ENCODE peak calls at places on chromosomes 4 and X, in five cellular contexts. D, I, A, U and W are unnamed samples.

GRCh38 chrX:106168107-106168506 is at the start of gene PWWP3B:
- DNase-seq in D (peak; percentile 69), I (no peak), A (peak; percentile 2), U (no peak), W (no peak)

GRCh38 chr4:152385551-152385950 is 150.3 kb downstream of the FBXW7 start:
- DNase-seq in D (peak; percentile 37), I (no peak), A (no peak), U (no peak), W (no peak)

GRCh38 chrX:1686642-1687041 is 71.8 kb downstream of the ASMT start:
- DNase-seq in D (peak; percentile 4), I (no peak), A (no peak), U (no peak), W (no peak)

GRCh38 chr4:47465008-47465407 is 1.5 kb upstream of the COMMD8 start:
- DNase-seq in D (peak; percentile 24), I (no peak), A (no peak), U (no peak), W (no peak)

GRCh38 chr4:122412547-122412946 is 33.7 kb downstream of the ADAD1 start:
- DNase-seq in D (peak; percentile 7), I (no peak), A (no peak), U (no peak), W (no peak)

GRCh38 chr4:54998991-54999390 is 126.4 kb downstream of the KDR start:
- DNase-seq in D (peak; percentile 87), I (peak; percentile 36), A (peak; percentile 32), U (no peak), W (no peak)

GRCh38 chrX:40176256-40176978 is 78.7 kb upstream of the BCOR start:
- DNase-seq in D (peak; percentile 28), I (no peak), A (no peak), U (peak; percentile 87), W (peak; percentile 69)

GRCh38 chr4:118969359-118969758 is 80.7 kb downstream of the SYNPO2 start:
- DNase-seq in D (peak; percentile 85), I (no peak), A (peak; percentile 59), U (no peak), W (no peak)

GRCh38 chrX:47802589-47802988 is 34.1 kb upstream of the ZNF81 start:
- DNase-seq in D (peak; percentile 10), I (peak; percentile 10), A (no peak), U (no peak), W (no peak)

GRCh38 chr4:1462768-1463075 is 56.5 kb upstream of the NKX1-1 start:
- DNase-seq in D (no peak), I (no peak), A (no peak), U (no peak), W (peak; percentile 24)

GRCh38 chr4:130675262-130675661 is 1579.3 kb downstream of the C4orf33 start:
- DNase-seq in D (no peak), I (no peak), A (no peak), U (no peak), W (no peak)

GRCh38 chr4:158938462-158939044 is 164.3 kb upstream of the RAPGEF2 start:
- DNase-seq in D (peak; percentile 16), I (no peak), A (no peak), U (no peak), W (no peak)

GRCh38 chr4:84691170-84691691 is 108.3 kb downstream of the CDS1 start:
- DNase-seq in D (peak; percentile 95), I (peak; percentile 42), A (peak; percentile 88), U (no peak), W (no peak)

GRCh38 chr4:119750771-119751170 is 122.2 kb upstream of the PDE5A start:
- DNase-seq in D (no peak), I (no peak), A (no peak), U (no peak), W (no peak)

GRCh38 chr4:128770807-128771206 is 38.7 kb upstream of the JADE1 start:
- DNase-seq in D (peak; percentile 27), I (no peak), A (no peak), U (no peak), W (no peak)

GRCh38 chr4:85210353-85210752 is 243.9 kb upstream of the WDFY3 start:
- DNase-seq in D (no peak), I (no peak), A (no peak), U (no peak), W (no peak)

GRCh38 chr4:8123389-8123788 is 35.2 kb downstream of the ABLIM2 start:
- DNase-seq in D (no peak), I (no peak), A (no peak), U (no peak), W (no peak)

GRCh38 chr4:125388653-125389052 is 73.9 kb downstream of the FAT4 start:
- DNase-seq in D (peak; percentile 84), I (no peak), A (peak; percentile 54), U (no peak), W (no peak)

GRCh38 chr4:126647756-126648396 is 984.9 kb upstream of the INTU start:
- DNase-seq in D (peak; percentile 26), I (no peak), A (no peak), U (no peak), W (no peak)

GRCh38 chrX:53128097-53128749 is 34.3 kb downstream of the KANTR start:
- DNase-seq in D (no peak), I (no peak), A (no peak), U (no peak), W (no peak)

GRCh38 chr4:181662383-181662782 is 580.8 kb upstream of the TENM3 start:
- DNase-seq in D (peak; percentile 69), I (peak; percentile 28), A (no peak), U (no peak), W (no peak)

GRCh38 chr4:27678027-27678426 is 817.4 kb downstream of the STIM2 start:
- DNase-seq in D (no peak), I (no peak), A (no peak), U (no peak), W (no peak)